ENCODE peak calls at places on chromosomes 3 and 15, in five cellular contexts. One of them, this sample, is unnamed.

GRCh38 chr3:134356411-134357040 is 17.7 kb downstream of the AMOTL2 start:
- DNase-seq in A549: no peak
- DNase-seq in K562: no peak
- DNase-seq in GM12878: no peak
- DNase-seq in HepG2: no peak
- DNase-seq in this sample: no peak

GRCh38 chr3:151403246-151403645 is 18.7 kb upstream of the P2RY12 start:
- DNase-seq in A549: no peak
- DNase-seq in HepG2: no peak
- DNase-seq in K562: no peak
- DNase-seq in GM12878: no peak
- DNase-seq in this sample: no peak

GRCh38 chr15:69535101-69535638 is 82.6 kb downstream of the RPLP1 start:
- DNase-seq in HepG2: no peak
- DNase-seq in GM12878: no peak
- DNase-seq in A549: no peak
- DNase-seq in K562: no peak
- DNase-seq in this sample: no peak

GRCh38 chr15:68430471-68431036 is 1.4 kb downstream of the ITGA11 start:
- DNase-seq in HepG2: no peak
- DNase-seq in K562: no peak
- DNase-seq in GM12878: no peak
- DNase-seq in A549: no peak
- DNase-seq in this sample: no peak

GRCh38 chr3:189734061-189734460 is 102.9 kb downstream of the TP63 start:
- DNase-seq in GM12878: no peak
- DNase-seq in K562: no peak
- DNase-seq in A549: no peak
- DNase-seq in HepG2: no peak
- DNase-seq in this sample: no peak

GRCh38 chr15:76062282-76062681 is 2.5 kb downstream of the TMEM266 start:
- DNase-seq in K562: no peak
- DNase-seq in GM12878: no peak
- DNase-seq in HepG2: no peak
- DNase-seq in A549: no peak
- DNase-seq in this sample: no peak

GRCh38 chr3:191111722-191112121 is 87.3 kb upstream of the OSTN start:
- DNase-seq in GM12878: no peak
- DNase-seq in HepG2: no peak
- DNase-seq in A549: no peak
- DNase-seq in K562: no peak
- DNase-seq in this sample: no peak

GRCh38 chr15:90539789-90540188 is 10.1 kb downstream of the CRTC3 start:
- DNase-seq in HepG2: no peak
- DNase-seq in GM12878: no peak
- DNase-seq in A549: no peak
- DNase-seq in K562: no peak
- DNase-seq in this sample: no peak

GRCh38 chr3:152496286-152496685 is 227.6 kb downstream of the MBNL1 start:
- DNase-seq in A549: no peak
- DNase-seq in HepG2: no peak
- DNase-seq in GM12878: no peak
- DNase-seq in K562: no peak
- DNase-seq in this sample: no peak

GRCh38 chr3:143571548-143571947 is 276.7 kb downstream of the SLC9A9 start:
- DNase-seq in GM12878: no peak
- DNase-seq in K562: no peak
- DNase-seq in A549: no peak
- DNase-seq in HepG2: no peak
- DNase-seq in this sample: no peak

GRCh38 chr3:46998852-46999515 is 19.5 kb downstream of the NBEAL2 start:
- DNase-seq in K562: no peak
- DNase-seq in GM12878: no peak
- DNase-seq in A549: no peak
- DNase-seq in HepG2: no peak
- DNase-seq in this sample: no peak

GRCh38 chr3:69755795-69756194 is 16.5 kb downstream of the MITF start:
- DNase-seq in A549: no peak
- DNase-seq in HepG2: no peak
- DNase-seq in GM12878: no peak
- DNase-seq in K562: no peak
- DNase-seq in this sample: no peak

GRCh38 chr3:127174715-127175140 is 18.2 kb upstream of the PRR23E start:
- DNase-seq in HepG2: no peak
- DNase-seq in K562: no peak
- DNase-seq in A549: no peak
- DNase-seq in GM12878: no peak
- DNase-seq in this sample: no peak

GRCh38 chr3:42527368-42527917 is 25.0 kb downstream of the VIPR1 start:
- DNase-seq in HepG2: no peak
- DNase-seq in GM12878: no peak
- DNase-seq in K562: no peak
- DNase-seq in A549: no peak
- DNase-seq in this sample: no peak

DNA sequence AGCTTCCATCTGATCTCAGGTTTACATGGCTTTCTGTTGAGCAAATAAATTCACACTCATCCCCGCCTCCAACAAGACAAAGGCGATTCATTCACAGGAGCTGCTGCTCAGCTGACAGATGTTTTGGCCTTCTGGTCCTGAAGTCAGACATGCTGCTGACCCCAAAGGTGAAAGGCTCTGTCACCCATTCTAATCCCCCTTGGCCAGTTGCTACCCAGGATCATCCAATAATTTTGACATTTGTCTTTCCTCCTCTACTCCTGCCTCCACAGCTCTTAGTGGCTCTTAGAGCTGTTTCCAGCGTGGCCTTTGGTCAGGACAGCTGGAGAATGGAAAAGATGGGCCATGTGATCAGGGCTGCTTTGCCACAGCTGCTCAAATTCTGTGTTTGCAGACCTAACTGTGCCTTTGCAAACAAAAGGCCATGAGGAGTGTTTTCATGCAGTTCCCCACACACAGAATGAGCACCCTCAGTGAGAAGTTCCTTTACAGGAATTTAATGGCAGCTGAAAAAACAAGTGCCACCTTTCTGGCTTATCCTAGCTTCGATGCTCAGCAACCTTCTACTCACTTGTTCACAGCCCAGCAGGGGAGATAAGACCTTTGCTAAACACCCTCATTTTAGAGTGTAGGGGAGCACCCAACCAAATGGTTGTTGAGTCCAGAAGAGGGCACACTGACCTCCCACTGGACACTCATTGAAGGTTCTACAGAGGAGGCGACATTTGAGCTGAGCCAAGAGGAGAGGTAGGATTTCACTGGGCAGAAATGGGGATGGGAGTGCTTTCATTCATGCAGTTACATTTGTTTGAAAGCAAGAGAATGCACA is 39.0 kb downstream of the CYP19A1 start:
- DNase-seq in HepG2: peak
- DNase-seq in A549: no peak
- DNase-seq in GM12878: no peak
- DNase-seq in K562: no peak
- DNase-seq in this sample: no peak
- TF ChIP-seq JUNB in HepG2: no peak
- TF ChIP-seq JUNB in A549: no peak
- TF ChIP-seq JUNB in GM12878: no peak
- TF ChIP-seq JUNB in K562: no peak
- TF ChIP-seq JUNB in this sample: no peak

GRCh38 chr3:51682079-51682478 is 11.0 kb downstream of the TEX264 start:
- DNase-seq in HepG2: peak
- DNase-seq in GM12878: peak
- DNase-seq in K562: peak
- DNase-seq in A549: peak
- DNase-seq in this sample: peak
- H3K27ac ChIP-seq in HepG2: no peak
- H3K27ac ChIP-seq in GM12878: peak
- H3K27ac ChIP-seq in K562: no peak
- H3K27ac ChIP-seq in A549: no peak
- H3K27ac ChIP-seq in this sample: no peak

GRCh38 chr3:4504340-4505261 is 11.5 kb downstream of the ITPR1 start:
- DNase-seq in A549: no peak
- DNase-seq in GM12878: no peak
- DNase-seq in HepG2: no peak
- DNase-seq in K562: no peak
- DNase-seq in this sample: no peak
- TF ChIP-seq JUNB in A549: no peak
- TF ChIP-seq JUNB in GM12878: no peak
- TF ChIP-seq JUNB in HepG2: no peak
- TF ChIP-seq JUNB in K562: no peak
- TF ChIP-seq JUNB in this sample: no peak

GRCh38 chr3:30292192-30292893 is 314.1 kb upstream of the TGFBR2 start:
- DNase-seq in K562: no peak
- DNase-seq in GM12878: no peak
- DNase-seq in A549: no peak
- DNase-seq in HepG2: peak
- DNase-seq in this sample: no peak
- H3K27ac ChIP-seq in K562: no peak
- H3K27ac ChIP-seq in GM12878: no peak
- H3K27ac ChIP-seq in A549: peak
- H3K27ac ChIP-seq in HepG2: peak
- H3K27ac ChIP-seq in this sample: no peak

GRCh38 chr3:72017935-72018334 is 233.0 kb upstream of the PROK2 start:
- DNase-seq in GM12878: no peak
- DNase-seq in HepG2: no peak
- DNase-seq in A549: no peak
- DNase-seq in K562: peak
- DNase-seq in this sample: no peak

GRCh38 chr3:72018339-72018984 is 233.5 kb upstream of the PROK2 start:
- DNase-seq in HepG2: no peak
- DNase-seq in K562: peak
- DNase-seq in A549: no peak
- DNase-seq in GM12878: no peak
- DNase-seq in this sample: no peak

GRCh38 chr3:72013104-72013503 is 228.2 kb upstream of the PROK2 start:
- DNase-seq in K562: no peak
- DNase-seq in HepG2: no peak
- DNase-seq in GM12878: no peak
- DNase-seq in A549: no peak
- DNase-seq in this sample: no peak

GRCh38 chr3:72012376-72012775 is 227.4 kb upstream of the PROK2 start:
- DNase-seq in HepG2: no peak
- DNase-seq in K562: no peak
- DNase-seq in GM12878: peak
- DNase-seq in A549: no peak
- DNase-seq in this sample: no peak

DNA sequence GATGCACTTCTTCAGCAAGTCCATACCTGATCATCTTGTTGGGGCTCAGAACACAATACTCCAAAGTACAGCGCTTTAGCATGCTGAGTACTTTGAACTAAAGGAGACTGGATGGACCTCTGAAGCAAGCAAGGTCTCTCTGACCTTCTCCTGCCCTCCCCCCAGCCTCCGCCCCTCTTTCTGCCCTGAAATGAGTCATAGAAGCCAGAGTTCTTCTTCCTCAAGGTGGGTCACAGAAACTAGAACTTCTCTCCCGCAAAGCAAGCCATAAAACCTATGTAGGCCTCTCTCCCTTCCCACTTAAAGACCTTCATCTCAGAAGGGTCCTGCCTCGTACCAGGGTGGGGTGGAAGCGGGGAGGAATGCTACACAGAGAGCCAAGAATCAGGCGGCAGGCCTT is 230.5 kb upstream of the PROK2 start:
- DNase-seq in GM12878: peak
- DNase-seq in A549: no peak
- DNase-seq in HepG2: no peak
- DNase-seq in K562: no peak
- DNase-seq in this sample: no peak
- TF ChIP-seq JUNB in GM12878: peak
- TF ChIP-seq JUNB in A549: no peak
- TF ChIP-seq JUNB in HepG2: no peak
- TF ChIP-seq JUNB in K562: no peak
- TF ChIP-seq JUNB in this sample: no peak

DNA sequence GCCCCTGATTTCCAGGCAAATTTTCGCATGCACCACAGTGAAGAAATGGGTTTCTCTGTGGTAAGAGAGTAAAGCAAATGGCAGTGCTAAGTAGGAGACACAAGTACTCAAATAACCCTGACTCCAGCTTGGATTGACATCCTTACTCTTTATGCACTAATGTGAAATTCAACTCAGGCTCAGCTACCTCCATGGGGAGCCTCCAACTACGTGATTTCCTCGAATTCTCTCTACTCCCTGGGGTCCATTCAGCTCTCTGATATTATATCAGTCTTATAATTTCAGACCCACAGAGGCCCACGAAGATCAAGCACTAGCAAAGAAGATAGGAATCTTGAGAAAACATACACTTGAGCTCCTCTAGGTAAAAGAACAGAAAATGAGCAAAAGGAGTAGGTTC is 407.6 kb upstream of the CCDC54 start:
- DNase-seq in HepG2: no peak
- DNase-seq in K562: no peak
- DNase-seq in GM12878: no peak
- DNase-seq in A549: no peak
- DNase-seq in this sample: no peak
- H3K27ac ChIP-seq in HepG2: no peak
- H3K27ac ChIP-seq in K562: no peak
- H3K27ac ChIP-seq in GM12878: no peak
- H3K27ac ChIP-seq in A549: no peak
- H3K27ac ChIP-seq in this sample: no peak

GRCh38 chr3:89300976-89301375 is 193.6 kb downstream of the EPHA3 start:
- DNase-seq in A549: no peak
- DNase-seq in K562: no peak
- DNase-seq in HepG2: no peak
- DNase-seq in GM12878: no peak
- DNase-seq in this sample: no peak

GRCh38 chr3:89300519-89300918 is 193.1 kb downstream of the EPHA3 start:
- DNase-seq in K562: no peak
- DNase-seq in GM12878: no peak
- DNase-seq in HepG2: no peak
- DNase-seq in A549: no peak
- DNase-seq in this sample: no peak

GRCh38 chr3:89306535-89306934 is 199.1 kb downstream of the EPHA3 start:
- DNase-seq in A549: no peak
- DNase-seq in K562: no peak
- DNase-seq in HepG2: no peak
- DNase-seq in GM12878: no peak
- DNase-seq in this sample: no peak

DNA sequence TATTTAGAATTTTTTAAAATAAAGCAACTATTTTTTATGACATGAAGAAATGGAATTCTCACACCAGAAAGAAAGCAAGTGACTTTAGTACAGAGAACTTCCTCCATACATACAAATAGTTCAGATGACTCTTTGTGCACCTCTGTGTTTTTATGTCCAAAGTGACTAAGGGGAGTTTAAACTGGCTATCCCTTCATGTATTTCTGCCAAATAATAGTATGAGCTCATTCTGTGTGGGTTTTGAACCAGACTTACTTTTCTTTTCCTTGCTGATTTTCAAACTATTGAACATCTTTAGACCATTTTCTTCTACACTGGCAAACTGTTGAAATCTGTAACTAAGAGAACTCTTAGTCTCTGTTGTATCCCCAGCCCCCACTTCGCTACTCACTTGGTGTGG is 196.3 kb downstream of the EPHA3 start:
- DNase-seq in A549: no peak
- DNase-seq in HepG2: no peak
- DNase-seq in GM12878: no peak
- DNase-seq in K562: no peak
- DNase-seq in this sample: no peak
- TF ChIP-seq JUNB in A549: no peak
- TF ChIP-seq JUNB in HepG2: no peak
- TF ChIP-seq JUNB in GM12878: no peak
- TF ChIP-seq JUNB in K562: no peak
- TF ChIP-seq JUNB in this sample: no peak

This sample was measured in GM23338.